ENCODE peak calls at places on chromosomes 13 and 19, in four cellular contexts. One of them, this sample, is unnamed.

GRCh38 chr13:80389073-80390038 is 48.4 kb upstream of the SPRY2 start:
- DNase-seq in ELF-1: no peak
- DNase-seq in EL: no peak
- DNase-seq in amniotic epithelial cell: no peak
- DNase-seq in this sample: no peak

GRCh38 chr19:35397064-35397463 is 26.2 kb downstream of the GPR42 start:
- DNase-seq in ELF-1: no peak
- DNase-seq in EL: no peak
- DNase-seq in amniotic epithelial cell: no peak
- DNase-seq in this sample: no peak

GRCh38 chr13:109955598-109955997 is 169.2 kb upstream of the IRS2 start:
- DNase-seq in ELF-1: no peak
- DNase-seq in EL: no peak
- DNase-seq in amniotic epithelial cell: peak
- DNase-seq in this sample: no peak

GRCh38 chr13:39602614-39603366 is at the start of gene LHFPL6:
- DNase-seq in ELF-1: peak
- DNase-seq in EL: peak
- DNase-seq in amniotic epithelial cell: peak
- DNase-seq in this sample: peak

GRCh38 chr13:99731747-99732146 is 230.5 kb downstream of the TM9SF2 start:
- DNase-seq in ELF-1: peak
- DNase-seq in EL: no peak
- DNase-seq in amniotic epithelial cell: no peak
- DNase-seq in this sample: peak

GRCh38 chr13:112842343-112842856 is 126.6 kb upstream of the MCF2L start:
- DNase-seq in ELF-1: peak
- DNase-seq in EL: no peak
- DNase-seq in amniotic epithelial cell: peak
- DNase-seq in this sample: peak

GRCh38 chr13:44833626-44834025 is 155.6 kb downstream of the NUFIP1 start:
- DNase-seq in ELF-1: no peak
- DNase-seq in EL: no peak
- DNase-seq in amniotic epithelial cell: no peak
- DNase-seq in this sample: no peak

GRCh38 chr13:113550453-113550852 is 34.1 kb upstream of the TFDP1 start:
- DNase-seq in ELF-1: no peak
- DNase-seq in EL: no peak
- DNase-seq in amniotic epithelial cell: no peak
- DNase-seq in this sample: no peak

GRCh38 chr13:93776936-93777335 is 550.3 kb downstream of the GPC6 start:
- DNase-seq in ELF-1: no peak
- DNase-seq in EL: peak
- DNase-seq in amniotic epithelial cell: peak
- DNase-seq in this sample: peak

GRCh38 chr13:111114362-111115050 is 604 bp upstream of the ARHGEF7 start:
- DNase-seq in ELF-1: peak
- DNase-seq in EL: peak
- DNase-seq in amniotic epithelial cell: peak
- DNase-seq in this sample: peak

GRCh38 chr19:52943134-52943883 is 19.4 kb downstream of the ZNF816 start:
- DNase-seq in ELF-1: no peak
- DNase-seq in EL: no peak
- DNase-seq in amniotic epithelial cell: no peak
- DNase-seq in this sample: no peak